ENCODE peak calls at places on chromosomes 5 and 9, in five cellular contexts. Z is neural progenitor cell; B is BE2C; E is mucosa of gallbladder; M is CD4-positive, CD25-positive, alpha-beta regulatory T cell. C is an unnamed sample.

GRCh38 chr5:94863951-94864350 is 245.5 kb downstream of the SLF1 start:
- DNase-seq in M (no peak), E (no peak), Z (no peak), B (no peak), C (no peak)

GRCh38 chr9:93304574-93305496 is 120.9 kb downstream of the WNK2 start:
- DNase-seq in B (peak), E (peak), M (no peak), Z (peak), C (peak)

GRCh38 chr5:106639488-106639887 is 1031.2 kb downstream of the EFNA5 start:
- DNase-seq in Z (no peak), M (no peak), E (no peak), B (no peak), C (no peak)

GRCh38 chr9:107308461-107308860 is 25.4 kb downstream of the RAD23B start:
- DNase-seq in E (no peak), M (no peak), B (no peak), Z (no peak), C (no peak)

GRCh38 chr5:124546643-124547042 is 199.8 kb downstream of the ZNF608 start:
- DNase-seq in E (peak), B (no peak), Z (peak), M (no peak), C (no peak)

GRCh38 chr9:29999645-30000044 is 2384.8 kb upstream of the ACO1 start:
- DNase-seq in Z (no peak), E (no peak), B (no peak), M (no peak), C (no peak)

GRCh38 chr5:154829589-154830218 is 20.7 kb downstream of the FAXDC2 start:
- DNase-seq in B (no peak), Z (no peak), E (peak), M (peak), C (no peak)

GRCh38 chr9:134204041-134204440 is 39.7 kb upstream of the RNU6ATAC start:
- DNase-seq in M (no peak), B (peak), Z (no peak), E (no peak), C (no peak)

GRCh38 chr5:42837601-42838000 is 25.9 kb upstream of the SELENOP start:
- DNase-seq in M (no peak), B (no peak), Z (no peak), E (no peak), C (no peak)

GRCh38 chr5:172076783-172077244 is 70.4 kb upstream of the FBXW11 start:
- DNase-seq in E (no peak), B (no peak), Z (peak), M (no peak), C (no peak)

GRCh38 chr5:135457424-135458071 is 5.4 kb upstream of the TIFAB start:
- DNase-seq in M (peak), B (peak), Z (peak), E (peak), C (peak)

GRCh38 chr5:124878583-124879345 is 132.3 kb upstream of the ZNF608 start:
- DNase-seq in M (no peak), Z (no peak), B (no peak), E (no peak), C (no peak)

GRCh38 chr5:142753114-142753764 is 16.9 kb upstream of the ARHGAP26 start:
- DNase-seq in E (no peak), B (no peak), Z (no peak), M (no peak), C (no peak)

GRCh38 chr5:139644001-139644456 is 4.1 kb upstream of the CXXC5 start:
- DNase-seq in E (no peak), M (no peak), Z (no peak), B (no peak), C (no peak)

GRCh38 chr5:113059232-113059805 is 82.7 kb downstream of the DCP2 start:
- DNase-seq in E (no peak), Z (peak), B (peak), M (no peak), C (no peak)

GRCh38 chr9:36665387-36665786 is 92.7 kb downstream of the MELK start:
- DNase-seq in M (no peak), Z (no peak), E (no peak), B (no peak), C (no peak)

GRCh38 chr9:91902465-91903125 is 47.4 kb downstream of the ROR2 start:
- DNase-seq in B (no peak), Z (no peak), M (no peak), E (no peak), C (no peak)

GRCh38 chr9:130860458-130861316 is 25.6 kb downstream of the ABL1 start:
- DNase-seq in Z (peak), B (no peak), M (no peak), E (peak), C (no peak)

GRCh38 chr5:158289967-158290366 is 431.0 kb upstream of the CLINT1 start:
- DNase-seq in M (no peak), Z (no peak), E (no peak), B (no peak), C (no peak)

GRCh38 chr5:119411291-119411934 is 40.9 kb upstream of the HSD17B4 start:
- DNase-seq in B (no peak), Z (no peak), E (no peak), M (no peak), C (no peak)

GRCh38 chr9:5178126-5178805 is 7.2 kb downstream of the INSL6 start:
- DNase-seq in B (no peak), E (no peak), Z (no peak), M (peak), C (no peak)

GRCh38 chr5:80275347-80275746 is 19.5 kb upstream of the SERINC5 start:
- DNase-seq in B (peak), Z (peak), E (no peak), M (peak), C (no peak)

GRCh38 chr5:38724301-38725030 is 121.3 kb upstream of the OSMR start:
- DNase-seq in M (no peak), E (no peak), B (no peak), Z (peak), C (no peak)

GRCh38 chr9:123425836-123426365 is 69.9 kb downstream of the CRB2 start:
- DNase-seq in M (no peak), E (no peak), Z (no peak), B (no peak), C (no peak)

GRCh38 chr9:10371824-10372223 is 241.0 kb downstream of the PTPRD start:
- DNase-seq in M (no peak), Z (peak), B (no peak), E (no peak), C (no peak)

GRCh38 chr5:127995556-127995955 is 88.0 kb upstream of the SLC12A2 start:
- DNase-seq in E (no peak), B (no peak), M (no peak), Z (no peak), C (no peak)

GRCh38 chr5:149417714-149418368 is 38.7 kb upstream of the IL17B start:
- DNase-seq in Z (no peak), M (no peak), B (no peak), E (no peak), C (no peak)

GRCh38 chr5:102811962-102812361 is 56.9 kb downstream of the PAM start:
- DNase-seq in B (no peak), Z (no peak), E (no peak), M (no peak), C (no peak)

GRCh38 chr9:121187681-121188305 is 13.9 kb downstream of the RAB14 start:
- DNase-seq in B (no peak), Z (no peak), E (no peak), M (no peak), C (no peak)

GRCh38 chr5:129460951-129461815 is 1.1 kb downstream of the ADAMTS19 start:
- DNase-seq in E (peak), B (peak), M (no peak), Z (peak), C (peak)

GRCh38 chr5:23208959-23209431 is 298.4 kb upstream of the PRDM9 start:
- DNase-seq in B (peak), Z (peak), E (peak), M (no peak), C (peak)

GRCh38 chr9:111720170-111720569 is 58.8 kb downstream of the GNG10 start:
- DNase-seq in Z (no peak), M (peak), B (no peak), E (no peak), C (no peak)